ENCODE peak calls at places on chromosomes 16 and 17, in six cellular contexts. Q is fibroblast of pulmonary artery, K is tibial nerve, G is GM12865, B is IMR-90, D is endothelial cell. U is an unnamed sample.

GRCh38 chr16:4313563-4314531 is 2.0 kb upstream of the GLIS2 start:
- DNase-seq in Q (no peak), D (peak), G (peak), K (no peak), B (no peak), U (peak)

GRCh38 chr16:15924996-15925395 is 24.4 kb upstream of the ABCC1 start:
- DNase-seq in D (no peak), Q (no peak), G (no peak), B (no peak), K (no peak), U (no peak)

GRCh38 chr16:12421688-12422087 is 382.0 kb downstream of the CPPED1 start:
- DNase-seq in Q (no peak), D (no peak), K (no peak), B (no peak), G (no peak), U (no peak)

GRCh38 chr16:4918790-4919210 is 18.1 kb downstream of the PPL start:
- DNase-seq in Q (no peak), G (no peak), B (no peak), D (no peak), K (no peak), U (no peak)

GRCh38 chr17:61638087-61638486 is 47.1 kb upstream of the NACA2 start:
- DNase-seq in G (no peak), K (no peak), Q (no peak), B (no peak), D (no peak), U (no peak)

GRCh38 chr17:2370211-2370589 is 30.7 kb downstream of the MNT start:
- DNase-seq in K (no peak), D (no peak), B (no peak), G (no peak), Q (no peak), U (no peak)

GRCh38 chr16:720507-720989 is 398 bp upstream of the ANTKMT start:
- DNase-seq in K (no peak), G (peak), Q (peak), B (peak), D (no peak), U (peak)

GRCh38 chr16:57684626-57685358 is 9.8 kb upstream of the DRC7 start:
- DNase-seq in K (no peak), D (no peak), Q (no peak), G (no peak), B (no peak), U (no peak)

GRCh38 chr16:23994615-23995014 is 158.8 kb downstream of the PRKCB start:
- DNase-seq in B (no peak), K (no peak), G (no peak), Q (no peak), D (no peak), U (no peak)

GRCh38 chr16:14337303-14338191 is 266.4 kb downstream of the MRTFB start:
- DNase-seq in D (no peak), K (no peak), B (peak), Q (peak), G (no peak), U (no peak)

GRCh38 chr16:21277927-21278706 is at the start of gene CRYM:
- DNase-seq in K (no peak), Q (peak), B (no peak), D (peak), G (peak), U (peak)

GRCh38 chr16:68563631-68564366 is 24.7 kb downstream of the ZFP90 start:
- DNase-seq in Q (no peak), K (no peak), D (no peak), G (no peak), B (no peak), U (peak)

GRCh38 chr16:10188236-10188635 is 6.0 kb upstream of the GRIN2A start:
- DNase-seq in D (no peak), K (no peak), B (no peak), Q (no peak), G (no peak), U (no peak)

GRCh38 chr17:6303664-6304063 is 131.3 kb downstream of the AIPL1 start:
- DNase-seq in B (no peak), K (no peak), Q (peak), G (peak), D (peak), U (peak)

GRCh38 chr16:77548766-77549165 is 113.9 kb upstream of the ADAMTS18 start:
- DNase-seq in G (no peak), K (no peak), D (no peak), B (peak), Q (no peak), U (no peak)

GRCh38 chr16:89347807-89348206 is 130.3 kb downstream of the ZNF778 start:
- DNase-seq in Q (no peak), G (no peak), D (no peak), K (no peak), B (no peak), U (no peak)

GRCh38 chr17:61547113-61547512 is 43.9 kb downstream of the NACA2 start:
- DNase-seq in K (no peak), G (no peak), B (no peak), D (no peak), Q (no peak), U (no peak)

GRCh38 chr17:20028436-20028835 is 19.3 kb downstream of the SPECC1 start:
- DNase-seq in Q (peak), B (no peak), G (no peak), K (no peak), D (no peak), U (no peak)

GRCh38 chr17:66691644-66692500 is 143.0 kb upstream of the CACNG5 start:
- DNase-seq in B (peak), G (peak), D (no peak), K (peak), Q (peak), U (peak)

GRCh38 chr17:65013613-65014391 is 42.7 kb downstream of the GNA13 start:
- DNase-seq in Q (peak), G (peak), K (no peak), D (no peak), B (peak), U (peak)

GRCh38 chr16:23801387-23801786 is 34.4 kb upstream of the PRKCB start:
- DNase-seq in D (peak), K (peak), Q (peak), B (peak), G (peak), U (peak)

GRCh38 chr17:6257339-6257738 is 177.6 kb downstream of the AIPL1 start:
- DNase-seq in K (no peak), D (no peak), G (no peak), B (peak), Q (peak), U (peak)

GRCh38 chr17:28221751-28222414 is 97.1 kb upstream of the TMEM97 start:
- DNase-seq in G (no peak), Q (no peak), D (no peak), K (no peak), B (peak), U (no peak)

GRCh38 chr17:58402679-58403078 is 14.7 kb downstream of the RNF43 start:
- DNase-seq in B (no peak), Q (peak), G (no peak), K (no peak), D (no peak), U (peak)

GRCh38 chr16:66695935-66696668 is 441 bp downstream of the CMTM4 start:
- DNase-seq in D (peak), K (no peak), B (no peak), G (peak), Q (peak), U (no peak)

GRCh38 chr17:82808921-82809905 is 30.6 kb downstream of the ZNF750 start:
- DNase-seq in B (peak), Q (no peak), D (no peak), G (no peak), K (no peak), U (peak)

GRCh38 chr16:11112723-11113348 is 143.2 kb downstream of the SOCS1 start:
- DNase-seq in G (peak), Q (no peak), B (no peak), D (no peak), K (no peak), U (no peak)

GRCh38 chr16:23509441-23509754 is 896 bp downstream of the GGA2 start:
- DNase-seq in D (no peak), B (no peak), G (no peak), K (no peak), Q (no peak), U (no peak)

GRCh38 chr17:51435641-51436091 is 175.3 kb downstream of the UTP18 start:
- DNase-seq in Q (peak), B (peak), K (peak), D (peak), G (peak), U (no peak)

GRCh38 chr17:77320501-77321256 is 179.9 kb downstream of the SEC14L1 start:
- DNase-seq in G (peak), B (no peak), K (peak), D (no peak), Q (peak), U (no peak)

GRCh38 chr17:39001703-39002637 is 34.8 kb upstream of the FBXO47 start:
- DNase-seq in B (peak), D (no peak), G (no peak), K (peak), Q (peak), U (peak)

GRCh38 chr16:67860589-67861398 is 12.1 kb upstream of the EDC4 start:
- DNase-seq in B (peak), Q (no peak), K (no peak), G (no peak), D (no peak), U (no peak)

GRCh38 chr17:65022751-65023421 is 33.7 kb downstream of the GNA13 start:
- DNase-seq in K (no peak), B (peak), Q (peak), G (peak), D (no peak), U (peak)

GRCh38 chr17:67707442-67707841 is 10.3 kb upstream of the NOL11 start:
- DNase-seq in K (no peak), G (no peak), D (no peak), Q (no peak), B (no peak), U (no peak)

GRCh38 chr16:74726736-74727135 is 26.1 kb upstream of the MLKL start:
- DNase-seq in K (no peak), B (no peak), G (peak), D (no peak), Q (no peak), U (no peak)
- TF ChIP-seq CTCF in K (no peak), B (peak), G (peak), D (peak), Q (peak), U (peak)

GRCh38 chr17:73340093-73340596 is 28.3 kb upstream of the CDC42EP4 start:
- DNase-seq in Q (peak), D (no peak), G (peak), K (no peak), B (peak), U (peak)
- TF ChIP-seq CTCF in Q (peak), D (no peak), G (no peak), K (no peak), B (peak), U (peak)

GRCh38 chr17:49494937-49495841 is at the start of gene NGFR:
- DNase-seq in K (no peak), B (peak), D (peak), G (peak), Q (no peak), U (no peak)
- TF ChIP-seq CTCF in K (no peak), B (peak), D (no peak), G (peak), Q (no peak), U (no peak)

GRCh38 chr16:3017806-3018506 is at the start of gene CLDN6:
- DNase-seq in Q (no peak), G (no peak), B (no peak), D (peak), K (no peak), U (no peak)
- TF ChIP-seq CTCF in Q (peak), G (peak), B (peak), D (peak), K (no peak), U (peak)